ENCODE peak calls at places on chromosomes 7 and 10, in four cellular contexts. F, U, I and B are unnamed samples.

GRCh38 chr10:88477343-88478085 is 105.6 kb downstream of the RNLS start:
- DNase-seq in F (no peak), U (no peak), I (no peak), B (no peak)

GRCh38 chr10:120493411-120494312 is 36.6 kb downstream of the PLPP4 start:
- DNase-seq in F (no peak), U (no peak), I (no peak), B (no peak)

GRCh38 chr7:96241834-96242233 is 80.1 kb downstream of the SLC25A13 start:
- DNase-seq in F (no peak), U (no peak), I (no peak), B (no peak)

GRCh38 chr7:127961787-127962463 is 69.3 kb downstream of the LRRC4 start:
- DNase-seq in F (no peak), U (no peak), I (no peak), B (no peak)

GRCh38 chr7:157596471-157596870 is 259.7 kb downstream of the DNAJB6 start:
- DNase-seq in F (no peak), U (no peak), I (no peak), B (no peak)

GRCh38 chr10:68135362-68135761 is 26.1 kb downstream of the MYPN start:
- DNase-seq in F (no peak), U (no peak), I (peak; percentile 63), B (no peak)

GRCh38 chr10:80945267-80945880 is 407.7 kb downstream of the SH2D4B start:
- DNase-seq in F (peak; percentile 4), U (no peak), I (no peak), B (peak; percentile 8)

GRCh38 chr10:70096705-70097420 is 35.8 kb downstream of the AIFM2 start:
- DNase-seq in F (no peak), U (no peak), I (no peak), B (no peak)

GRCh38 chr10:62046522-62047239 is 145.2 kb downstream of the ARID5B start:
- DNase-seq in F (no peak), U (no peak), I (peak; percentile 47), B (no peak)

GRCh38 chr10:132028706-132029105 is 37.0 kb upstream of the JAKMIP3 start:
- DNase-seq in F (no peak), U (no peak), I (no peak), B (no peak)

GRCh38 chr7:116616555-116617059 is 55.4 kb upstream of the MET start:
- DNase-seq in F (peak; percentile 50), U (no peak), I (peak; percentile 36), B (no peak)

GRCh38 chr10:30581779-30582380 is 47.7 kb downstream of the LYZL2 start:
- DNase-seq in F (peak; percentile 72), U (peak; percentile 36), I (peak; percentile 54), B (peak; percentile 68)

GRCh38 chr7:36198854-36199266 is 45.8 kb downstream of the EEPD1 start:
- DNase-seq in F (no peak), U (no peak), I (peak; percentile 50), B (no peak)

GRCh38 chr7:23938937-23939552 is 229.0 kb downstream of the STK31 start:
- DNase-seq in F (peak; percentile 53), U (peak; percentile 47), I (peak; percentile 11), B (peak; percentile 51)

GRCh38 chr7:149874644-149875028 is 867 bp downstream of the ATP6V0E2 start:
- DNase-seq in F (no peak), U (no peak), I (no peak), B (no peak)

GRCh38 chr10:132609211-132609610 is 71.6 kb downstream of the INPP5A start:
- DNase-seq in F (no peak), U (no peak), I (no peak), B (no peak)

GRCh38 chr10:47440207-47440606 is 43.7 kb downstream of the ANXA8 start:
- DNase-seq in F (no peak), U (no peak), I (no peak), B (no peak)

GRCh38 chr7:140902305-140902953 is 22.3 kb downstream of the BRAF start:
- DNase-seq in F (no peak), U (no peak), I (no peak), B (no peak)

GRCh38 chr7:150755473-150756099 is 18.4 kb downstream of the GIMAP5 start:
- DNase-seq in F (no peak), U (no peak), I (no peak), B (no peak)

GRCh38 chr10:80356563-80356999 is at the start of the genes DYDC1 and DYDC2:
- DNase-seq in F (no peak), U (no peak), I (no peak), B (peak; percentile 83)

GRCh38 chr7:12982178-12982577 is 294.7 kb downstream of the ARL4A start:
- DNase-seq in F (no peak), U (no peak), I (no peak), B (no peak)

GRCh38 chr10:82240408-82240807 is 365.4 kb downstream of the NRG3 start:
- DNase-seq in F (no peak), U (no peak), I (no peak), B (no peak)
- TF ChIP-seq RAD21 in F (no peak), U (no peak), I (no peak), B (no peak)

DNA sequence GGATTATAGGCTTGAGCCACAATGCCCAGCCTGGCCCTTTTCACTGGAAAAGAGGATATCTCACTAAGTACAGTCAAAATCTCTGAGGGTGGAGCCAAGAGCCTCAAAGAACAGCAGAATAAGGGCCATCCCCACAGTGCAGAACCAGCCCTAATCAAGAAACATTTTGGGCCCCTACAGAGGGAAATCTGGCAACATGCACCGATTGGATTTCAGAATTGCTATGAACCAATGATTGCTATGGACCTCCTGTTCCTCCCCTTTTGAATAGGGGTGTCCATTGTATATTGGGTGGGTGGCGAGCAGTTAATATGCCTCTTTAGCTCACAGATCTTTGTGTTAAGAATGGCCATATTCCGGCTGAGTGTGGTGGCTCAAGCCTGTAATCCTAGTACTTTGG is 42.7 kb downstream of the SKIDA1 start:
- DNase-seq in F (no peak), U (no peak), I (no peak), B (no peak)
- TF ChIP-seq RAD21 in F (no peak), U (no peak), I (no peak), B (no peak)

GRCh38 chr7:105637755-105638154 is 56.5 kb upstream of the EFCAB10 start:
- DNase-seq in F (no peak), U (no peak), I (no peak), B (no peak)
- TF ChIP-seq RAD21 in F (no peak), U (no peak), I (no peak), B (no peak)

GRCh38 chr7:131072505-131073091 is 255.1 kb upstream of the MKLN1 start:
- DNase-seq in F (peak; percentile 54), U (no peak), I (peak; percentile 34), B (no peak)
- TF ChIP-seq RAD21 in F (no peak), U (no peak), I (no peak), B (no peak)

GRCh38 chr10:44908071-44908709 is 2.9 kb upstream of the TMEM72 start:
- DNase-seq in F (no peak), U (no peak), I (peak; percentile 59), B (no peak)
- TF ChIP-seq RAD21 in F (no peak), U (no peak), I (no peak), B (no peak)